ENCODE peak calls at places on chromosomes 5 and 9, in six cellular contexts. P is epithelial cell of proximal tubule, D is OCI-LY7, O is fibroblast of lung, I is bronchial epithelial cell, W is astrocyte. X is an unnamed sample.

GRCh38 chr9:77166193-77166592 is 11.1 kb upstream of the VPS13A start:
- DNase-seq in O (no peak), I (no peak), P (no peak), D (no peak), W (no peak), X (no peak)

GRCh38 chr5:73649926-73650325 is 23.9 kb downstream of the ARHGEF28 start:
- DNase-seq in W (no peak), D (no peak), I (no peak), P (no peak), O (no peak), X (no peak)

GRCh38 chr5:54646285-54647101 is 128.9 kb downstream of the SNX18 start:
- DNase-seq in O (peak), W (peak), P (peak), I (peak), D (peak), X (peak)

GRCh38 chr9:33868430-33869000 is 51.6 kb downstream of the UBE2R2 start:
- DNase-seq in D (no peak), W (peak), P (no peak), O (peak), I (no peak), X (no peak)

GRCh38 chr9:102085548-102085947 is 347.1 kb upstream of the GRIN3A start:
- DNase-seq in I (no peak), D (no peak), P (no peak), W (no peak), O (no peak), X (no peak)

GRCh38 chr5:139660916-139661814 is 13.0 kb downstream of the CXXC5 start:
- DNase-seq in I (peak), W (peak), D (no peak), P (no peak), O (peak), X (peak)

GRCh38 chr9:128159073-128159783 is 837 bp upstream of the BBLN start:
- DNase-seq in W (no peak), I (no peak), P (no peak), O (no peak), D (peak), X (peak)

GRCh38 chr5:154648706-154649105 is 106.5 kb upstream of the LARP1 start:
- DNase-seq in W (no peak), D (no peak), O (no peak), P (no peak), I (peak), X (no peak)

GRCh38 chr9:126612813-126613641 is 701 bp upstream of the LMX1B start:
- DNase-seq in I (no peak), P (no peak), W (no peak), D (no peak), O (no peak), X (no peak)

GRCh38 chr5:149421834-149422233 is 42.7 kb upstream of the IL17B start:
- DNase-seq in W (no peak), I (peak), O (no peak), D (no peak), P (no peak), X (no peak)

GRCh38 chr5:170467000-170467707 is 36.7 kb upstream of the KCNIP1 start:
- DNase-seq in D (no peak), P (peak), W (peak), O (peak), I (peak), X (no peak)

GRCh38 chr9:12658531-12659209 is 34.5 kb upstream of the TYRP1 start:
- DNase-seq in D (no peak), P (no peak), W (no peak), O (no peak), I (no peak), X (peak)

GRCh38 chr5:39211773-39212172 is 7.6 kb downstream of the FYB1 start:
- DNase-seq in O (no peak), I (no peak), W (no peak), P (no peak), D (no peak), X (no peak)

GRCh38 chr9:88754452-88754851 is 219.5 kb downstream of the NXNL2 start:
- DNase-seq in I (no peak), O (no peak), P (no peak), D (no peak), W (no peak), X (no peak)

GRCh38 chr9:128153947-128154695 is 4.9 kb downstream of the LCN2 start:
- DNase-seq in D (no peak), W (no peak), P (no peak), O (no peak), I (no peak), X (peak)

GRCh38 chr9:121612511-121612998 is 38.9 kb upstream of the DAB2IP start:
- DNase-seq in W (no peak), D (no peak), I (peak), P (no peak), O (no peak), X (peak)

GRCh38 chr5:56934325-56934724 is 17.6 kb downstream of the MIER3 start:
- DNase-seq in O (no peak), W (no peak), D (no peak), I (no peak), P (no peak), X (no peak)

GRCh38 chr5:102959055-102959454 is 160.9 kb downstream of the GIN1 start:
- DNase-seq in O (peak), D (no peak), W (peak), P (peak), I (peak), X (no peak)

GRCh38 chr5:41721521-41721920 is 148.7 kb downstream of the OXCT1 start:
- DNase-seq in I (no peak), D (no peak), P (no peak), O (no peak), W (no peak), X (no peak)

GRCh38 chr9:71975833-71976232 is 64.4 kb downstream of the C9orf85 start:
- DNase-seq in O (peak), P (no peak), W (no peak), I (peak), D (peak), X (no peak)

GRCh38 chr5:115309751-115310370 is 13.4 kb upstream of the CCDC112 start:
- DNase-seq in O (peak), D (peak), W (peak), P (peak), I (peak), X (no peak)

GRCh38 chr5:60334281-60334713 is 365.7 kb downstream of the DEPDC1B start:
- DNase-seq in W (peak), O (peak), P (peak), D (no peak), I (peak), X (no peak)

GRCh38 chr5:80184235-80185023 is 71.4 kb downstream of the SERINC5 start:
- DNase-seq in D (peak), O (no peak), P (no peak), I (peak), W (no peak), X (peak)

GRCh38 chr5:69007086-69007672 is 86.6 kb upstream of the SLC30A5 start:
- DNase-seq in P (no peak), O (no peak), D (no peak), W (no peak), I (no peak), X (no peak)

GRCh38 chr9:98101868-98102273 is 17.2 kb downstream of the TRIM14 start:
- DNase-seq in I (no peak), D (peak), P (no peak), W (peak), O (peak), X (peak)

GRCh38 chr9:111615928-111616327 is 15.2 kb upstream of the DNAJC25 start:
- DNase-seq in I (no peak), W (peak), D (no peak), O (peak), P (no peak), X (no peak)

GRCh38 chr9:124214596-124215550 is 42.9 kb upstream of the NEK6 start:
- DNase-seq in O (no peak), I (no peak), W (no peak), D (no peak), P (no peak), X (no peak)

GRCh38 chr5:22258139-22258538 is 595.0 kb downstream of the CDH12 start:
- DNase-seq in P (no peak), O (no peak), D (no peak), I (no peak), W (no peak), X (no peak)

GRCh38 chr9:131927092-131927491 is 152.6 kb downstream of the MED27 start:
- DNase-seq in O (no peak), W (no peak), D (no peak), P (no peak), I (no peak), X (no peak)

GRCh38 chr9:1939926-1940368 is 75.2 kb upstream of the SMARCA2 start:
- DNase-seq in W (no peak), P (peak), O (no peak), I (peak), D (peak), X (no peak)

GRCh38 chr5:113054899-113055298 is 78.3 kb downstream of the DCP2 start:
- DNase-seq in I (no peak), O (no peak), D (no peak), P (no peak), W (no peak), X (no peak)

GRCh38 chr5:131221888-131222287 is 42.0 kb upstream of the CDC42SE2 start:
- DNase-seq in P (no peak), I (peak), W (peak), D (no peak), O (peak), X (no peak)

GRCh38 chr9:129570450-129571297 is 50.2 kb downstream of the C9orf50 start:
- DNase-seq in O (peak), P (no peak), I (peak), W (peak), D (no peak), X (no peak)

GRCh38 chr5:77449277-77449676 is 42.8 kb downstream of the WDR41 start:
- DNase-seq in D (peak), I (no peak), W (no peak), O (no peak), P (no peak), X (no peak)

GRCh38 chr5:140391312-140391711 is 10.3 kb upstream of the ANKHD1 start:
- DNase-seq in P (no peak), I (no peak), D (no peak), W (no peak), O (no peak), X (no peak)

GRCh38 chr5:88830567-88830966 is 52.4 kb downstream of the MEF2C start:
- DNase-seq in W (peak), D (no peak), O (peak), P (no peak), I (no peak), X (no peak)

GRCh38 chr5:88829773-88830172 is 53.2 kb downstream of the MEF2C start:
- DNase-seq in W (no peak), P (no peak), I (no peak), O (no peak), D (peak), X (no peak)

GRCh38 chr5:88827997-88828396 is 55.0 kb downstream of the MEF2C start:
- DNase-seq in I (no peak), W (peak), D (no peak), P (no peak), O (peak), X (no peak)

GRCh38 chr5:88826959-88827585 is 55.9 kb downstream of the MEF2C start:
- DNase-seq in O (peak), P (no peak), D (peak), W (peak), I (peak), X (peak)

DNA sequence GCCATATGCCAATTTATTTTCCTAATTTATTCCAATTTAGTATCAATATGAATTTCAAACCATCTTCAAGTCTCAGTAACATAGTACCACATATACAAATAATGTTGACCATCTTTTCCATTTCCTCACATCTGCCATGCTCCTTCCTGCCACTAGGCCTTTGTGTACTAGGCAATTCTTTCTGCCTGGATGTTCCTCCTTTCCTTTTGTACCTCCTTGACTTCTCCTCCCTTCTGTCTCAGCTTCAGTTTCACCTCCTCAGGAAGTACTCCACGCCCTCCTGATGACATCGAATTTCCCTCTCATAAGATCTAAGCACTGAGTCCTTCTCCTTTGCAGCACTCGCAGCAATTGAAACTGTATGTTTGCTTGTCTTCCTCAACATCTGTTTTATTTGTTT is 53.9 kb downstream of the MEF2C start:
- DNase-seq in D (peak), O (no peak), P (no peak), I (no peak), W (no peak), X (no peak)
- TF ChIP-seq CTCF in D (peak), O (no peak), P (peak), I (no peak), W (peak), X (no peak)

GRCh38 chr5:675111-675875 is 17.9 kb downstream of the TPPP start:
- DNase-seq in P (no peak), I (no peak), O (no peak), W (no peak), D (no peak), X (no peak)
- TF ChIP-seq CTCF in P (no peak), I (no peak), O (no peak), W (no peak), D (no peak), X (no peak)

DNA sequence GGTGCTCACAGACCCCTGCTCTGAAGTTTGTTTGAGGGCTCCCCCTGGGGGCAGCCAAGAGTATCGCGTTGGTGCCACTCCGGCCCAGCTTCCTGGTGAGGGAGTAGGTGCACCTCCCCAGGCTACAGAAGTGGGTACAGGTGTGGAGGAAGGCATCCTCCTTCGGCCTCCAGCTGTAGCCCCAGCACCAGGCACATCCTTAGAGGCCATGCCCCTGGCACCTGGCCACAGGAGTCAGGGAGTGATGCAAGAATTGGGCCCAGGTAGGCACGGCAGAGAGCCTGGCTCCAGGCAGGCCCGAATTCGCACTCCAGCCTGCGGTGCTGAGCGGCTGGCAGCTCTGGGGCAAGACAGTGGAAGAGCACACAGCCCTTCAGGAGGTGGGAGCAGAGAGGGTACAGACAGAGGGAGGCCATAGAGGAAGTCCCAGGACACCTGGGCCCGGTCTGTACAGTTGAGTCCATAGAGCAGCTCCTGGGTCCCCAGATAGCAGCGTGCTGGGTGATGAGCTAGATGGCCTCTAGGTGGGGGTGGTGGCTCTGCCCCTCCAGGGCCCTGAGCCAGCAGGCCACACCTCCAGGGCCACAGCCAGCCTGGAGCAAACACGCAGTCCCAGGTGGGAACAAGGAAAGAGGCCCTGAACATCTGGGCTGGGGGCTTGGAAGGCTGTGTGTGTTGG is 2.4 kb downstream of the SAPCD2 start:
- DNase-seq in D (peak), W (peak), I (peak), O (peak), P (no peak), X (peak)
- TF ChIP-seq CTCF in D (peak), W (peak), I (peak), O (peak), P (peak), X (peak)

GRCh38 chr5:135645781-135646180 is 67.0 kb upstream of the CXCL14 start:
- DNase-seq in O (no peak), D (no peak), W (no peak), I (no peak), P (no peak), X (no peak)
- TF ChIP-seq CTCF in O (no peak), D (no peak), W (no peak), I (no peak), P (no peak), X (no peak)

GRCh38 chr5:176416123-176416924 is at the start of gene CLTB:
- DNase-seq in I (peak), P (no peak), W (peak), O (peak), D (peak), X (peak)
- TF ChIP-seq CTCF in I (peak), P (peak), W (peak), O (peak), D (peak), X (peak)

GRCh38 chr9:95336281-95336680 is 18.8 kb upstream of the FANCC start:
- DNase-seq in P (no peak), I (no peak), D (peak), W (no peak), O (no peak), X (no peak)
- TF ChIP-seq CTCF in P (peak), I (peak), D (peak), W (peak), O (peak), X (peak)

DNA sequence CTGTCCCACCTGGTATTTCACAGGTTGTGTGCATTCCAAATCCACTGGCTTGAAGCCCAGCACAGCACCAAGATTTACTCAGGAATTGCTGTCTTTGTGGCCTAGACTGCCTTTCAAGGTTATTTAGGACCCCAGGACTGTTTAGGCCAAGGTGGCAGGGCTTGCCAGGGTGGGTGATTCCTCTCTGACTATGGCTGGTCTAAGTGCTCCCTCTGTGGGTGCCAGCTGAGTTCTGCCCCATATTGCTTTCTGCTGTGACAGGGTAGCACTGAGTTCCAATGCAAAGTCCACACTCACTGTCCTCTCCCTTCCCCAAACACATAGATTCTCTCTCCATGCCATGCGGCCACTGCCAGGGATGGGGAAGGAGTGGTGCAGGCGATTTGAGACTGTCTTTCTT is 318.2 kb downstream of the EFNA5 start:
- DNase-seq in I (no peak), D (no peak), O (no peak), P (no peak), W (no peak), X (no peak)
- TF ChIP-seq CTCF in I (no peak), D (peak), O (no peak), P (no peak), W (no peak), X (no peak)

GRCh38 chr5:114055318-114055788 is 306.5 kb upstream of the KCNN2 start:
- DNase-seq in D (no peak), I (no peak), P (no peak), O (peak), W (peak), X (peak)
- TF ChIP-seq CTCF in D (no peak), I (no peak), P (no peak), O (no peak), W (no peak), X (no peak)